ENCODE peak calls at places on chromosomes 13 and 19, in eight cellular contexts. X is dorsolateral prefrontal cortex, R is transverse colon, U is GM23338, D is IMR-90, F is esophagus squamous epithelium, B is psoas muscle, O is GM23248. Q is an unnamed sample.

GRCh38 chr19:1232652-1233360 is 5.0 kb downstream of the CBARP start:
- DNase-seq in X (no peak), R (no peak), U (no peak), D (peak), F (no peak), B (no peak), O (peak), Q (no peak)

GRCh38 chr19:29245221-29245620 is 32.3 kb upstream of the UQCRFS1 start:
- DNase-seq in X (no peak), R (no peak), U (no peak), D (no peak), F (no peak), B (no peak), O (peak), Q (no peak)

GRCh38 chr19:18278521-18279265 is 2.7 kb downstream of the JUND start:
- DNase-seq in X (no peak), R (peak), U (peak), D (no peak), F (no peak), B (no peak), O (peak), Q (peak)

GRCh38 chr13:34349091-34349722 is 531.3 kb downstream of the RFC3 start:
- DNase-seq in X (no peak), R (peak), U (no peak), D (peak), F (no peak), B (peak), O (peak), Q (no peak)

GRCh38 chr19:43784251-43784980 is 3.6 kb upstream of the KCNN4 start:
- DNase-seq in X (no peak), R (peak), U (no peak), D (peak), F (no peak), B (peak), O (peak), Q (peak)

GRCh38 chr19:6739884-6740588 is 556 bp downstream of the TRIP10 start:
- DNase-seq in X (no peak), R (peak), U (peak), D (no peak), F (no peak), B (peak), O (peak), Q (peak)

GRCh38 chr19:2175742-2176141 is 12.0 kb downstream of the DOT1L start:
- DNase-seq in X (no peak), R (no peak), U (no peak), D (no peak), F (no peak), B (no peak), O (no peak), Q (no peak)

GRCh38 chr19:4622695-4623421 is 16.5 kb upstream of the TNFAIP8L1 start:
- DNase-seq in X (no peak), R (no peak), U (peak), D (no peak), F (no peak), B (no peak), O (no peak), Q (no peak)

GRCh38 chr19:4580021-4580901 is 20.8 kb upstream of the SEMA6B start:
- DNase-seq in X (no peak), R (no peak), U (peak), D (no peak), F (no peak), B (no peak), O (no peak), Q (no peak)

GRCh38 chr19:47790398-47790814 is 11.9 kb downstream of the SELENOW start:
- DNase-seq in X (peak), R (peak), U (peak), D (peak), F (no peak), B (peak), O (peak), Q (peak)

GRCh38 chr19:10237702-10238101 is 6.6 kb upstream of the S1PR2 start:
- DNase-seq in X (no peak), R (no peak), U (no peak), D (no peak), F (no peak), B (no peak), O (no peak), Q (no peak)

GRCh38 chr13:75468098-75468497 is 13.9 kb downstream of the TBC1D4 start:
- DNase-seq in X (no peak), R (no peak), U (no peak), D (peak), F (no peak), B (no peak), O (peak), Q (no peak)

GRCh38 chr13:30659980-30660379 is 42.3 kb downstream of the USPL1 start:
- DNase-seq in X (no peak), R (no peak), U (peak), D (no peak), F (no peak), B (no peak), O (no peak), Q (no peak)

GRCh38 chr19:47661571-47661970 is 51.7 kb upstream of the EHD2 start:
- DNase-seq in X (no peak), R (no peak), U (no peak), D (no peak), F (no peak), B (no peak), O (peak), Q (no peak)

GRCh38 chr19:49224856-49225255 is 67.3 kb downstream of the TRPM4 start:
- DNase-seq in X (no peak), R (peak), U (peak), D (peak), F (no peak), B (peak), O (peak), Q (peak)

GRCh38 chr13:42247883-42248282 is 24.1 kb upstream of the AKAP11 start:
- DNase-seq in X (no peak), R (no peak), U (no peak), D (peak), F (no peak), B (no peak), O (peak), Q (no peak)

GRCh38 chr13:22091971-22092300 is 421.1 kb downstream of the FGF9 start:
- DNase-seq in X (no peak), R (no peak), U (no peak), D (no peak), F (no peak), B (no peak), O (no peak), Q (no peak)

GRCh38 chr13:94419304-94419943 is 60.1 kb downstream of the DCT start:
- DNase-seq in X (no peak), R (no peak), U (no peak), D (peak), F (no peak), B (no peak), O (peak), Q (no peak)

GRCh38 chr19:4582980-4583842 is 23.7 kb upstream of the SEMA6B start:
- DNase-seq in X (no peak), R (no peak), U (no peak), D (no peak), F (no peak), B (no peak), O (no peak), Q (no peak)

GRCh38 chr13:24923305-24923640 is 159.3 kb downstream of the RNF17 start:
- DNase-seq in X (no peak), R (no peak), U (no peak), D (peak), F (no peak), B (no peak), O (peak), Q (no peak)

GRCh38 chr19:10006335-10006708 is 4.0 kb downstream of the COL5A3 start:
- DNase-seq in X (no peak), R (peak), U (no peak), D (peak), F (no peak), B (peak), O (peak), Q (no peak)

GRCh38 chr19:4740092-4740491 is 16.4 kb upstream of the DPP9 start:
- DNase-seq in X (no peak), R (no peak), U (no peak), D (no peak), F (no peak), B (no peak), O (no peak), Q (no peak)

GRCh38 chr13:71169125-71169524 is 697.9 kb downstream of the DACH1 start:
- DNase-seq in X (no peak), R (no peak), U (no peak), D (no peak), F (no peak), B (no peak), O (no peak), Q (no peak)

GRCh38 chr19:36125557-36125956 is 10.3 kb downstream of the TBCB start:
- DNase-seq in X (no peak), R (no peak), U (no peak), D (no peak), F (no peak), B (no peak), O (no peak), Q (no peak)

GRCh38 chr13:60226507-60226906 is 62.8 kb upstream of the DIAPH3 start:
- DNase-seq in X (no peak), R (peak), U (peak), D (peak), F (no peak), B (no peak), O (peak), Q (no peak)

GRCh38 chr13:23963947-23964346 is 66.6 kb upstream of the C1QTNF9B start:
- DNase-seq in X (no peak), R (no peak), U (no peak), D (peak), F (no peak), B (no peak), O (peak), Q (no peak)

GRCh38 chr19:17220207-17220758 is 5.1 kb downstream of the USE1 start:
- DNase-seq in X (no peak), R (peak), U (no peak), D (peak), F (no peak), B (peak), O (peak), Q (no peak)

GRCh38 chr13:99374994-99375805 is 68.0 kb upstream of the GPR183 start:
- DNase-seq in X (no peak), R (peak), U (no peak), D (no peak), F (peak), B (no peak), O (no peak), Q (no peak)

GRCh38 chr13:70613295-70613694 is 505.0 kb upstream of the KLHL1 start:
- DNase-seq in X (no peak), R (no peak), U (peak), D (no peak), F (no peak), B (no peak), O (no peak), Q (no peak)

GRCh38 chr13:88744289-88744688 is 1073.1 kb downstream of the SLITRK5 start:
- DNase-seq in X (no peak), R (no peak), U (no peak), D (no peak), F (no peak), B (no peak), O (no peak), Q (no peak)

GRCh38 chr19:19446655-19447437 is 41.4 kb downstream of the GATAD2A start:
- DNase-seq in X (no peak), R (no peak), U (peak), D (no peak), F (no peak), B (no peak), O (no peak), Q (no peak)
- H3K27ac ChIP-seq in X (no peak), R (no peak), U (peak), D (no peak), F (no peak), B (no peak), O (peak), Q (peak)

GRCh38 chr13:49217962-49218492 is 2.1 kb upstream of the MLNR start:
- DNase-seq in X (no peak), R (no peak), U (peak), D (no peak), F (no peak), B (no peak), O (no peak), Q (no peak)
- H3K27ac ChIP-seq in X (no peak), R (no peak), U (no peak), D (no peak), F (no peak), B (no peak), O (no peak), Q (no peak)

GRCh38 chr13:80086304-80086721 is 254.6 kb downstream of the SPRY2 start:
- DNase-seq in X (no peak), R (peak), U (no peak), D (peak), F (no peak), B (no peak), O (peak), Q (no peak)
- H3K27ac ChIP-seq in X (no peak), R (peak), U (no peak), D (no peak), F (peak), B (no peak), O (no peak), Q (no peak)

GRCh38 chr19:37243206-37243632 is 25.2 kb downstream of the ZNF383 start:
- DNase-seq in X (no peak), R (no peak), U (no peak), D (no peak), F (no peak), B (no peak), O (no peak), Q (no peak)
- H3K27ac ChIP-seq in X (no peak), R (no peak), U (no peak), D (no peak), F (no peak), B (no peak), O (no peak), Q (no peak)

GRCh38 chr19:32368781-32369180 is 23.4 kb downstream of the ZNF507 start:
- DNase-seq in X (no peak), R (no peak), U (no peak), D (no peak), F (no peak), B (no peak), O (no peak), Q (no peak)

GRCh38 chr19:32372726-32373613 is 27.6 kb downstream of the ZNF507 start:
- DNase-seq in X (no peak), R (no peak), U (peak), D (no peak), F (no peak), B (no peak), O (no peak), Q (no peak)

GRCh38 chr19:32367948-32368536 is 22.6 kb downstream of the ZNF507 start:
- DNase-seq in X (no peak), R (no peak), U (no peak), D (no peak), F (no peak), B (no peak), O (no peak), Q (no peak)

DNA sequence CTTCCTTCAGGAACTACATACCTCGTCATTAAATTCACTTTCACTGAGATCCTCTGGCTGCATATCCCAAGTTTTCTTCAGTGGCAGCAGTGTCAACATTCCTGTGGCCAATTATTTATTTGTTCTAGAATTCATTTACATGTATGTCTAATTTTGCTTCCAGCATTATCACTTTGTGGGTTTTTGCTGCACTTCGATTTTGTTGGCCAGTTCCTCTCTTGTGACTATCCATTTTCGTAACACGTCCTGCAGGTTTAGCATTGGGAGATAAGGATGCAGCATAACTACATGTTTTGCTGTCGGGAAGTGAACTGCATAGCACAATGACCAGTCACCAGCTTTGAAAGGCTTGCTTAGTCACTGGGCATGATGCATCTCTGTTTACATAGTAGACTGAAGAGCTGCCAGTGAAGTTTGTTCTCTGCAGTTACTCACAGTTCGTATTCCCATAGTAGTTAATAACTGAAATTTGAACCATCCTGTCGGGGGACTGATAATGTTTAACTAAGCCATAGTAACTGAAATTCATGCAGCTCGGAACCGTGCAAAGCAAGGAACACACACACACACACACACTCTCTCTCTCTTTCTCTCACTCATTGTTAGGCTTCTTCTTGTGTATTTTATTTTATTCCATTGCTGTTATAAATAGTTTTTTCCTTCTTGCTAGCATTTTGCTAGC is 28.3 kb downstream of the ZNF507 start:
- DNase-seq in X (no peak), R (peak), U (no peak), D (peak), F (no peak), B (no peak), O (peak), Q (no peak)
- H3K27ac ChIP-seq in X (peak), R (peak), U (no peak), D (peak), F (peak), B (peak), O (peak), Q (no peak)

GRCh38 chr19:37966211-37967072 is 59.4 kb downstream of the SIPA1L3 start:
- DNase-seq in X (no peak), R (no peak), U (no peak), D (peak), F (no peak), B (no peak), O (no peak), Q (no peak)

GRCh38 chr19:37959665-37960114 is 52.7 kb downstream of the SIPA1L3 start:
- DNase-seq in X (no peak), R (no peak), U (no peak), D (no peak), F (no peak), B (no peak), O (no peak), Q (no peak)

GRCh38 chr19:37961198-37961597 is 54.2 kb downstream of the SIPA1L3 start:
- DNase-seq in X (no peak), R (no peak), U (no peak), D (no peak), F (no peak), B (no peak), O (no peak), Q (no peak)

GRCh38 chr19:37963190-37963947 is 56.4 kb downstream of the SIPA1L3 start:
- DNase-seq in X (no peak), R (no peak), U (no peak), D (peak), F (no peak), B (no peak), O (peak), Q (no peak)

DNA sequence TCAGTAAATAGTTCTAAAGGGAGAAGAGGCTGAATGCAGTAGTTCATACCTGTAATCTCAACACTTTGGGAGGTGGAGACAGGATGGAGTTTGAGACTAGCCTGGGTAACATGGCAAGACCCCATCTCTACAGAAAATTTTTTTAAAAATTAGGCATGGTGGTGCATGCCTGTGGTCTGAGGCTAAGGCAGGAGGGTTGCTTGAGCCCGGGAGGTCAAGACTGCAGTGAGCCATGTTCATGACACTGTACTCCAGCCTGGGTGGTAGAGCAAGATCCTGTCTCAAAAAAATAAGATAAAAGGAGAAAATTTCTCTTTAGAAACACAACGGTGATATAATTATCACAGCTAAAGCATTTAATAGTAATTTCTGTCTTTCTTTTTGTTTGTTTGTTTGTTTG is 57.1 kb downstream of the SIPA1L3 start:
- DNase-seq in X (no peak), R (no peak), U (no peak), D (peak), F (no peak), B (no peak), O (peak), Q (no peak)
- H3K27ac ChIP-seq in X (no peak), R (no peak), U (no peak), D (no peak), F (no peak), B (no peak), O (peak), Q (no peak)

GRCh38 chr19:41701401-41702075 is 6.9 kb upstream of the CEACAM5 start:
- DNase-seq in X (no peak), R (peak), U (peak), D (no peak), F (no peak), B (no peak), O (peak), Q (peak)
- H3K27ac ChIP-seq in X (no peak), R (no peak), U (no peak), D (no peak), F (no peak), B (no peak), O (no peak), Q (no peak)

DNA sequence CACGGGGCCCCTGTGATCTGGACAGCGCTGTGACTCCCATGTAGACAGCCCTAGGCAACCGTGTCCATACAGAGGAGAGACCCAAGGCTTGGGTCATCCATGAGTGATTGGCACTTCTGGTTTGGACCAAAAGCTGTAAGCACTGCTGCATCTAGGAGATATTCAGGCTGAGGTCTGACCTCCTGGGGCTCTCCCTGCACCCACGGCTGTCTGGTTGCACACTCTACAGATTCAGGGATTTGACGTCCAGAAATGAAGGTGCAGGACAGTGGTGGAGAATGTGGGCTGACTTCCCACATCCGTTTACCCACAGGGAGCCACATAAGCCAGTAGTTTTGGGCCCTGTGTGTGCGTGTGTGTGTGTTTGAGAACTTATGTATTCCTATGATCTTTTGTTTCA is 76.2 kb upstream of the ARHGEF7 start:
- DNase-seq in X (no peak), R (no peak), U (no peak), D (no peak), F (no peak), B (no peak), O (no peak), Q (no peak)
- H3K27ac ChIP-seq in X (no peak), R (no peak), U (no peak), D (no peak), F (no peak), B (no peak), O (no peak), Q (no peak)

GRCh38 chr13:97174638-97175037 is 47.5 kb upstream of the MBNL2 start:
- DNase-seq in X (no peak), R (no peak), U (no peak), D (no peak), F (no peak), B (no peak), O (peak), Q (no peak)
- H3K27ac ChIP-seq in X (no peak), R (no peak), U (no peak), D (no peak), F (no peak), B (no peak), O (no peak), Q (no peak)

Q was measured in CD4-positive, CD25-positive, alpha-beta regulatory T cell.